ENCODE peak calls at places on chromosomes 6 and 20, in nine cellular contexts. H is fibroblast of villous mesenchyme, O is HFF-Myc, E is body of pancreas, P is astrocyte of the cerebellum, Y is GM12865, T is PC-9, Q is endothelial cell of umbilical vein, I is AG10803. W is an unnamed sample.

GRCh38 chr6:331622-332521 is 39.6 kb downstream of the DUSP22 start:
- DNase-seq in P (no peak), E (no peak), Q (no peak), T (no peak), H (no peak), Y (peak), O (no peak), I (no peak), W (peak)

GRCh38 chr20:25011831-25012241 is 19.3 kb upstream of the APMAP start:
- DNase-seq in H (no peak), T (no peak), P (no peak), Y (no peak), Q (no peak), E (peak), O (no peak), I (no peak), W (no peak)

GRCh38 chr20:7924692-7925091 is 15.6 kb downstream of the HAO1 start:
- DNase-seq in H (peak), P (peak), O (peak), Y (peak), T (no peak), Q (peak), E (no peak), I (peak), W (peak)

GRCh38 chr6:21918666-21919065 is 325.1 kb downstream of the SOX4 start:
- DNase-seq in O (no peak), T (no peak), I (no peak), E (no peak), P (no peak), Y (no peak), Q (no peak), H (no peak), W (no peak)

GRCh38 chr6:41707565-41708200 is 27.7 kb downstream of the TFEB start:
- DNase-seq in E (no peak), Y (peak), Q (no peak), T (no peak), P (no peak), O (no peak), I (no peak), H (no peak), W (no peak)

GRCh38 chr6:93678841-93679454 is 259.6 kb upstream of the EPHA7 start:
- DNase-seq in I (no peak), P (peak), E (no peak), H (no peak), Y (no peak), Q (peak), T (no peak), O (no peak), W (peak)

GRCh38 chr6:52263709-52264320 is 19.5 kb upstream of the IL17F start:
- DNase-seq in T (peak), E (peak), H (peak), Y (peak), I (peak), Q (peak), P (peak), O (no peak), W (peak)

GRCh38 chr6:130730600-130730999 is 96.6 kb upstream of the SMLR1 start:
- DNase-seq in T (no peak), H (no peak), I (no peak), Y (no peak), E (no peak), P (no peak), O (no peak), Q (no peak), W (no peak)

GRCh38 chr20:60256811-60257210 is 298.6 kb downstream of the CDH26 start:
- DNase-seq in P (no peak), H (no peak), O (no peak), I (no peak), E (no peak), Q (no peak), Y (no peak), T (no peak), W (no peak)

GRCh38 chr20:38204936-38205435 is 39.9 kb upstream of the TGM2 start:
- DNase-seq in O (no peak), Y (no peak), P (no peak), E (no peak), Q (no peak), H (no peak), I (no peak), T (no peak), W (no peak)

GRCh38 chr6:140252099-140252498 is 877.7 kb upstream of the CITED2 start:
- DNase-seq in O (no peak), Y (no peak), P (no peak), H (peak), I (peak), Q (no peak), T (no peak), E (no peak), W (no peak)

GRCh38 chr20:48738399-48739304 is 89.1 kb downstream of the PREX1 start:
- DNase-seq in Q (peak), O (no peak), E (no peak), H (no peak), T (no peak), Y (peak), I (no peak), P (no peak), W (no peak)

GRCh38 chr6:13220266-13220665 is 108.1 kb downstream of the TBC1D7 start:
- DNase-seq in Y (no peak), T (no peak), P (no peak), H (no peak), I (no peak), O (no peak), E (no peak), Q (no peak), W (no peak)

GRCh38 chr6:4776967-4777925 is 1.0 kb downstream of the CDYL start:
- DNase-seq in P (peak), Q (peak), O (no peak), E (peak), I (peak), Y (peak), T (peak), H (peak), W (peak)

GRCh38 chr6:111423960-111424846 is 58.8 kb downstream of the REV3L start:
- DNase-seq in Y (no peak), E (peak), Q (peak), H (peak), P (peak), I (peak), T (peak), O (no peak), W (peak)

GRCh38 chr6:34094474-34095135 is 51.3 kb downstream of the GRM4 start:
- DNase-seq in H (no peak), Q (no peak), P (no peak), E (no peak), T (no peak), O (no peak), Y (no peak), I (no peak), W (no peak)

GRCh38 chr20:1721687-1722512 is 64.3 kb upstream of the SIRPG start:
- DNase-seq in O (no peak), E (no peak), P (no peak), I (no peak), H (no peak), T (peak), Y (peak), Q (no peak), W (no peak)

GRCh38 chr6:4632411-4632810 is 143.8 kb upstream of the CDYL start:
- DNase-seq in O (no peak), E (no peak), P (no peak), T (no peak), Q (no peak), Y (no peak), H (no peak), I (peak), W (no peak)

GRCh38 chr6:46687619-46688097 is at the start of gene TDRD6:
- DNase-seq in O (no peak), H (no peak), P (no peak), Q (no peak), E (no peak), I (no peak), T (no peak), Y (no peak), W (no peak)

GRCh38 chr6:52125139-52125538 is 37.7 kb upstream of the PKHD1 start:
- DNase-seq in E (peak), P (no peak), O (no peak), T (no peak), Y (no peak), H (no peak), I (no peak), Q (no peak), W (no peak)

GRCh38 chr6:32847795-32848194 is 3.9 kb upstream of the PSMB8 start:
- DNase-seq in E (no peak), T (no peak), H (no peak), I (no peak), P (no peak), Q (no peak), O (no peak), Y (no peak), W (no peak)

GRCh38 chr20:46058656-46059281 is 29.8 kb downstream of the SLC12A5 start:
- DNase-seq in T (no peak), I (no peak), P (no peak), H (no peak), O (no peak), E (peak), Y (no peak), Q (no peak), W (no peak)

GRCh38 chr6:39128106-39128505 is 13.1 kb upstream of the SAYSD1 start:
- DNase-seq in Y (no peak), I (peak), H (no peak), Q (no peak), O (no peak), P (no peak), E (no peak), T (no peak), W (no peak)

GRCh38 chr6:117601811-117602150 is 530 bp downstream of the GOPC start:
- DNase-seq in Q (no peak), I (no peak), P (no peak), E (no peak), H (no peak), Y (peak), T (no peak), O (no peak), W (no peak)

GRCh38 chr6:139262519-139263300 is 29.1 kb downstream of the TXLNB start:
- DNase-seq in Y (peak), P (no peak), I (no peak), Q (no peak), E (no peak), O (no peak), H (no peak), T (no peak), W (no peak)

GRCh38 chr6:17035994-17036393 is 65.9 kb upstream of the STMND1 start:
- DNase-seq in P (no peak), O (no peak), Q (no peak), I (no peak), H (no peak), Y (no peak), E (no peak), T (no peak), W (no peak)

GRCh38 chr20:47348539-47349142 is 7.9 kb downstream of the ZMYND8 start:
- DNase-seq in H (peak), Y (no peak), Q (peak), O (no peak), P (no peak), T (no peak), E (no peak), I (no peak), W (peak)

GRCh38 chr6:107690864-107691661 is 133.1 kb downstream of the SCML4 start:
- DNase-seq in O (no peak), T (no peak), P (no peak), E (no peak), I (peak), H (peak), Q (no peak), Y (no peak), W (peak)

GRCh38 chr6:40417031-40417430 is 170.1 kb downstream of the LRFN2 start:
- DNase-seq in Q (no peak), E (no peak), O (no peak), Y (no peak), P (no peak), I (no peak), T (no peak), H (no peak), W (no peak)

GRCh38 chr6:27667016-27667415 is 194.1 kb upstream of the ZNF184 start:
- DNase-seq in H (no peak), P (no peak), Y (no peak), I (no peak), Q (no peak), T (no peak), O (no peak), E (no peak), W (no peak)

GRCh38 chr20:50332491-50332980 is 141.9 kb downstream of the CEBPB start:
- DNase-seq in P (no peak), Q (no peak), T (no peak), O (no peak), H (peak), I (no peak), E (no peak), Y (no peak), W (no peak)

GRCh38 chr6:84623956-84624680 is 140.3 kb downstream of the TBX18 start:
- DNase-seq in E (peak), I (peak), Q (peak), Y (no peak), T (no peak), P (peak), H (peak), O (no peak), W (peak)

GRCh38 chr20:22584630-22584921 is 204 bp upstream of the FOXA2 start:
- DNase-seq in T (no peak), O (no peak), H (no peak), E (peak), P (no peak), I (no peak), Y (no peak), Q (no peak), W (no peak)

GRCh38 chr20:22582960-22583772 is 1.2 kb downstream of the FOXA2 start:
- DNase-seq in I (no peak), O (no peak), T (no peak), Y (no peak), E (peak), H (no peak), P (no peak), Q (no peak), W (no peak)

GRCh38 chr20:22583773-22584629 is at the start of gene FOXA2:
- DNase-seq in T (no peak), P (no peak), E (peak), Y (no peak), I (no peak), O (no peak), H (no peak), Q (no peak), W (peak)

GRCh38 chr20:22581437-22582385 is 2.7 kb downstream of the FOXA2 start:
- DNase-seq in Q (no peak), P (no peak), I (no peak), T (no peak), E (peak), Y (no peak), O (no peak), H (no peak), W (no peak)

DNA sequence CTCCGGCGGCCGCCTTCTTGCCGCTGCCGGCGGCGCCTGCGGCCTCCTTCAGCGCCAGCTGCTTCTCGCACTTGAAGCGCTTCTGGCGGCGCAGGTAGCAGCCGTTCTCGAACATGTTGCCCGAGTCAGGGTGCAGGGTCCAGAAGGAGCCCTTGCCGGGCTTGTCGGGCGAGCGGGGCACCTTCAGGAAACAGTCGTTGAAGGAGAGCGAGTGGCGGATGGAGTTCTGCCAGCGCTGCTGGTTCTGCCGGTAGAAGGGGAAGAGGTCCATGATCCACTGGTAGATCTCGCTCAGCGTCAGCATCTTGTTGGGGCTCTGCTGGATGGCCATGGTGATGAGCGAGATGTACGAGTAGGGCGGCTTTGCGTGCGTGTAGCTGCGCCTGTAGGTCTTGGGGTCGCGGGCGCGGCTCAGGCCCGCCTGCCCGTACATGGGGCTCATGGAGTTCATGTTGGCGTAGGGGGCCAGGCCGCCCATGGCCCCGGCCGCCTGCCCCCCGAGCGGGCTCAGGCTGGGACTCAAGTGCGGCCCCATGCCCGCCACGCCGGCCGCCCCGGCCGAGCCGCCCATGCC is 1.9 kb downstream of the FOXA2 start:
- DNase-seq in Y (no peak), E (peak), T (no peak), Q (no peak), I (no peak), P (no peak), H (no peak), O (no peak), W (no peak)
- H3K4me3 ChIP-seq in Y (no peak), E (peak), T (no peak), Q (no peak), I (no peak), P (no peak), H (no peak), O (no peak), W (no peak)

GRCh38 chr6:6505111-6505510 is 83.4 kb upstream of the LY86 start:
- DNase-seq in H (no peak), T (no peak), O (no peak), Q (no peak), Y (no peak), E (no peak), I (no peak), P (no peak), W (no peak)
- TF ChIP-seq CTCF in H (no peak), T (no peak), O (no peak), Q (no peak), Y (peak), E (no peak), I (no peak), P (no peak), W (no peak)

DNA sequence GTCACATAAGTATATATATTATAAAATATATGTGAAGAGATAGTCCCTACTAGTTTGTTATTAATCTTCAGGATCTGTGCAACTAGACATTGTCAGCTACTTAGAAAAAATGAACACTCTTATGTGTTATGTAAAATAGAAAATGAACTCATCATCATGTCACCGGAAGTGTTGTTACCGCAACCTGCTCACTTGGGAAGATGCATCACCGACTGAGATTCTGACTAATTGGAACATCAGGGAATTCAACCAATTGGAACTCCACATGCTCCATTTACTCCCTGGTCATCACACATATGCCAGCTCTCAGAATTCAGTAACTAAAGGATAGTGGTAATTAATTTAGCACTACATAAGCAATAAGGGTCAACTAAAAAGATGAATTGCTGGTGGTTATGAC is 16.7 kb upstream of the B3GAT2 start:
- DNase-seq in O (no peak), I (no peak), E (no peak), P (no peak), H (no peak), Q (no peak), T (no peak), Y (no peak), W (no peak)
- H3K4me3 ChIP-seq in O (no peak), I (no peak), E (no peak), P (no peak), H (no peak), Q (no peak), T (no peak), Y (no peak), W (no peak)

DNA sequence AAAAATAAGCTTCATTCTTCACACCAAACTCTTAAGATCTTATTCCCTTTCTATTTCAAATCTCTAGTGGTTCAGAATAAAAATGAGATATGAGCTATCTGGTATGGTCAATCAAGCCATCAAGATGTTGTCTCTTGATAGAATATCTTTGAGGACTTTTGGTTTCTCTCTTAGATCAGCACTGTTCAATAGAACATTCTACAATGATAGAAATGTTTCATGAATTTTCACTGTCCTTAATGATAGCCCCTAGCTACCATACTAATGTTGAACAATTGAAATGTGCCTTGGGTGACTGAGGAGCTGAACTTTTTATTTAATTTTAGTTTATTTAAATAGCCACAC is 24.1 kb upstream of the HINT3 start:
- DNase-seq in T (no peak), E (no peak), P (no peak), H (no peak), Q (no peak), O (no peak), I (no peak), Y (no peak), W (no peak)
- TF ChIP-seq CTCF in T (no peak), E (no peak), P (no peak), H (no peak), Q (no peak), O (no peak), I (no peak), Y (no peak), W (no peak)